ENCODE peak calls at places on chromosomes 4 and X, in six cellular contexts. One of them, this sample, is unnamed.
A peak's percentile ranks its signal among the peaks of the same experiment; 100 is the strongest.

GRCh38 chr4:85777908-85778808 is 303.2 kb downstream of the ARHGAP24 start:
- DNase-seq in stimulated activated CD4-positive, alpha-beta T cell treated with anti-CD3 and anti-CD28 coated beads, Interleukin-15, amount 100 ng/mL, for 1 hour: no peak
- DNase-seq in T47D: no peak
- DNase-seq in NCI-H2171 treated with DMSO at 0.1 percent for 48 hours: no peak
- DNase-seq in GM23248: peak; percentile 44
- DNase-seq in hepatic stellate cell: no peak
- DNase-seq in this sample: no peak

GRCh38 chr4:177250056-177250696 is 59.5 kb upstream of the NEIL3 start:
- DNase-seq in stimulated activated CD4-positive, alpha-beta T cell treated with anti-CD3 and anti-CD28 coated beads, Interleukin-15, amount 100 ng/mL, for 1 hour: peak; percentile 42
- DNase-seq in T47D: peak; percentile 68
- DNase-seq in NCI-H2171 treated with DMSO at 0.1 percent for 48 hours: peak; percentile 31
- DNase-seq in GM23248: peak; percentile 79
- DNase-seq in hepatic stellate cell: peak; percentile 44
- DNase-seq in this sample: peak; percentile 92

GRCh38 chrX:24026403-24026801 is 584 bp downstream of the KLHL15 start:
- DNase-seq in stimulated activated CD4-positive, alpha-beta T cell treated with anti-CD3 and anti-CD28 coated beads, Interleukin-15, amount 100 ng/mL, for 1 hour: no peak
- DNase-seq in T47D: peak; percentile 46
- DNase-seq in NCI-H2171 treated with DMSO at 0.1 percent for 48 hours: peak; percentile 19
- DNase-seq in GM23248: peak; percentile 38
- DNase-seq in hepatic stellate cell: peak; percentile 36
- DNase-seq in this sample: no peak

GRCh38 chrX:67601771-67602170 is 58.0 kb downstream of the AR start:
- DNase-seq in stimulated activated CD4-positive, alpha-beta T cell treated with anti-CD3 and anti-CD28 coated beads, Interleukin-15, amount 100 ng/mL, for 1 hour: no peak
- DNase-seq in T47D: no peak
- DNase-seq in NCI-H2171 treated with DMSO at 0.1 percent for 48 hours: no peak
- DNase-seq in GM23248: peak; percentile 15
- DNase-seq in hepatic stellate cell: no peak
- DNase-seq in this sample: no peak

GRCh38 chrX:57586360-57586759 is 5.5 kb upstream of the ZXDB start:
- DNase-seq in stimulated activated CD4-positive, alpha-beta T cell treated with anti-CD3 and anti-CD28 coated beads, Interleukin-15, amount 100 ng/mL, for 1 hour: no peak
- DNase-seq in T47D: no peak
- DNase-seq in NCI-H2171 treated with DMSO at 0.1 percent for 48 hours: no peak
- DNase-seq in GM23248: no peak
- DNase-seq in hepatic stellate cell: no peak
- DNase-seq in this sample: no peak

GRCh38 chr4:101347557-101348366 is 436 bp upstream of the PPP3CA start:
- DNase-seq in stimulated activated CD4-positive, alpha-beta T cell treated with anti-CD3 and anti-CD28 coated beads, Interleukin-15, amount 100 ng/mL, for 1 hour: peak; percentile 99
- DNase-seq in T47D: peak; percentile 96
- DNase-seq in NCI-H2171 treated with DMSO at 0.1 percent for 48 hours: peak; percentile 84
- DNase-seq in GM23248: peak; percentile 99
- DNase-seq in hepatic stellate cell: peak; percentile 98
- DNase-seq in this sample: peak; percentile 98

GRCh38 chr4:120835342-120835741 is 87.2 kb downstream of the PRDM5 start:
- DNase-seq in stimulated activated CD4-positive, alpha-beta T cell treated with anti-CD3 and anti-CD28 coated beads, Interleukin-15, amount 100 ng/mL, for 1 hour: no peak
- DNase-seq in T47D: no peak
- DNase-seq in NCI-H2171 treated with DMSO at 0.1 percent for 48 hours: no peak
- DNase-seq in GM23248: no peak
- DNase-seq in hepatic stellate cell: no peak
- DNase-seq in this sample: no peak

GRCh38 chrX:25810202-25810601 is 327.9 kb upstream of the MAGEB18 start:
- DNase-seq in stimulated activated CD4-positive, alpha-beta T cell treated with anti-CD3 and anti-CD28 coated beads, Interleukin-15, amount 100 ng/mL, for 1 hour: no peak
- DNase-seq in T47D: no peak
- DNase-seq in NCI-H2171 treated with DMSO at 0.1 percent for 48 hours: no peak
- DNase-seq in GM23248: peak; percentile 0
- DNase-seq in hepatic stellate cell: peak; percentile 5
- DNase-seq in this sample: no peak